ENCODE peak calls at places on chromosome 21, in nine cellular contexts. K is IMR-90, P is left ventricle myocardium inferior, I is lung, F is B cell, W is adrenal gland, Y is HFFc6, G is GM12878, X is heart right ventricle. R is an unnamed sample.

GRCh38 chr21:20875741-20876140 is 122.5 kb upstream of the NCAM2 start:
- DNase-seq in P (no peak), K (no peak), X (no peak), Y (no peak), G (no peak), I (no peak), W (no peak), F (no peak), R (no peak)

GRCh38 chr21:21163904-21164303 is 165.7 kb downstream of the NCAM2 start:
- DNase-seq in G (no peak), X (no peak), F (no peak), K (peak; percentile 82), W (peak; percentile 71), I (no peak), P (no peak), Y (peak; percentile 61), R (no peak)

GRCh38 chr21:31683029-31683428 is 23.5 kb downstream of the SOD1 start:
- DNase-seq in Y (no peak), K (no peak), P (no peak), X (no peak), W (no peak), F (no peak), I (no peak), G (no peak), R (no peak)

GRCh38 chr21:19609611-19610010 is 1206.0 kb upstream of the TMPRSS15 start:
- DNase-seq in W (no peak), K (no peak), P (no peak), G (no peak), X (no peak), I (no peak), Y (no peak), F (no peak), R (no peak)

GRCh38 chr21:39911792-39912191 is 44.6 kb downstream of the PCP4 start:
- DNase-seq in X (no peak), Y (no peak), K (no peak), F (no peak), W (no peak), P (no peak), I (no peak), G (no peak), R (no peak)

GRCh38 chr21:33651965-33652680 is 9.8 kb downstream of the ITSN1 start:
- DNase-seq in X (no peak), I (no peak), P (no peak), G (no peak), Y (no peak), K (no peak), F (no peak), W (no peak), R (no peak)

GRCh38 chr21:40466893-40467483 is 380.0 kb downstream of the DSCAM start:
- DNase-seq in W (no peak), X (no peak), F (no peak), I (no peak), K (no peak), P (no peak), G (no peak), Y (peak; percentile 23), R (no peak)

GRCh38 chr21:25836396-25836795 is 101.6 kb downstream of the GABPA start:
- DNase-seq in K (no peak), Y (no peak), I (no peak), G (no peak), F (no peak), W (no peak), P (no peak), X (no peak), R (no peak)

GRCh38 chr21:33761104-33762036 is 119.1 kb downstream of the ITSN1 start:
- DNase-seq in Y (peak; percentile 96), P (no peak), F (no peak), K (peak; percentile 99), W (no peak), G (no peak), I (no peak), X (no peak), R (no peak)

GRCh38 chr21:32726742-32727477 is 903 bp downstream of the SYNJ1 start:
- DNase-seq in Y (no peak), X (no peak), P (peak; percentile 18), G (no peak), I (peak; percentile 49), W (peak; percentile 51), F (no peak), K (peak; percentile 18), R (no peak)

GRCh38 chr21:39681845-39682244 is 63.1 kb upstream of the IGSF5 start:
- DNase-seq in G (no peak), Y (peak; percentile 62), F (no peak), X (no peak), P (no peak), I (no peak), K (peak; percentile 13), W (no peak), R (no peak)

GRCh38 chr21:39184050-39184980 is 1.1 kb upstream of the PSMG1 start:
- DNase-seq in P (no peak), Y (peak; percentile 5), G (no peak), I (no peak), F (no peak), W (no peak), K (no peak), X (no peak), R (no peak)

GRCh38 chr21:26719750-26720149 is 125.5 kb downstream of the ADAMTS1 start:
- DNase-seq in F (no peak), Y (no peak), K (no peak), W (no peak), P (no peak), I (no peak), X (peak; percentile 46), G (no peak), R (no peak)

GRCh38 chr21:20258542-20258941 is 739.7 kb upstream of the NCAM2 start:
- DNase-seq in G (no peak), W (no peak), Y (no peak), I (no peak), P (no peak), K (no peak), F (no peak), X (no peak), R (no peak)

GRCh38 chr21:31347435-31348032 is 3.5 kb upstream of the TIAM1 start:
- DNase-seq in I (no peak), X (no peak), F (no peak), W (no peak), G (no peak), P (no peak), K (peak; percentile 50), Y (no peak), R (no peak)

GRCh38 chr21:14609274-14609673 is 63.2 kb upstream of the SAMSN1 start:
- DNase-seq in K (no peak), F (no peak), X (no peak), I (no peak), W (no peak), P (no peak), G (no peak), Y (no peak), R (no peak)

GRCh38 chr21:15221799-15222386 is 157.1 kb upstream of the NRIP1 start:
- DNase-seq in P (peak; percentile 41), Y (peak; percentile 36), W (peak; percentile 80), K (peak; percentile 65), G (no peak), F (no peak), I (peak; percentile 74), X (peak; percentile 15), R (no peak)

GRCh38 chr21:21682172-21682571 is 684.0 kb downstream of the NCAM2 start:
- DNase-seq in F (no peak), K (peak; percentile 47), Y (peak; percentile 61), W (no peak), G (no peak), I (no peak), P (no peak), X (no peak), R (no peak)

GRCh38 chr21:33198346-33199135 is 31.2 kb upstream of the IFNAR2 start:
- DNase-seq in Y (no peak), I (peak; percentile 65), W (peak; percentile 63), G (no peak), P (peak; percentile 58), X (peak; percentile 38), K (peak; percentile 63), F (no peak), R (no peak)

GRCh38 chr21:40623550-40623949 is 223.4 kb downstream of the DSCAM start:
- DNase-seq in K (no peak), Y (no peak), X (no peak), G (no peak), F (no peak), I (no peak), P (no peak), W (no peak), R (no peak)

GRCh38 chr21:26732442-26733221 is 112.6 kb downstream of the ADAMTS1 start:
- DNase-seq in W (peak; percentile 62), Y (peak; percentile 57), F (no peak), G (no peak), K (peak; percentile 57), I (peak; percentile 55), P (no peak), X (peak; percentile 24), R (no peak)

GRCh38 chr21:15729346-15729673 is 472 bp upstream of the USP25 start:
- DNase-seq in K (peak; percentile 22), Y (no peak), X (no peak), W (no peak), P (no peak), G (no peak), I (no peak), F (no peak), R (no peak)

GRCh38 chr21:37210017-37210593 is 57.0 kb downstream of the VPS26C start:
- DNase-seq in I (no peak), P (no peak), K (no peak), W (no peak), G (no peak), Y (no peak), F (no peak), X (no peak), R (no peak)
- TF ChIP-seq CTCF in I (no peak), P (no peak), K (no peak), W (no peak), G (no peak), Y (no peak), F (no peak), X (no peak), R (no peak)

GRCh38 chr21:36747815-36748381 is 49.0 kb downstream of the SIM2 start:
- DNase-seq in Y (no peak), I (no peak), W (peak; percentile 34), K (peak; percentile 34), F (no peak), G (no peak), P (peak; percentile 62), X (peak; percentile 60), R (peak; percentile 75)
- TF ChIP-seq CTCF in Y (no peak), I (no peak), W (no peak), K (peak; percentile 56), F (no peak), G (peak; percentile 6), P (peak; percentile 23), X (no peak), R (no peak)

GRCh38 chr21:42150458-42151085 is 68.4 kb upstream of the ABCG1 start:
- DNase-seq in F (no peak), X (no peak), K (no peak), P (no peak), G (no peak), W (peak; percentile 6), I (no peak), Y (no peak), R (no peak)
- TF ChIP-seq CTCF in F (no peak), X (no peak), K (no peak), P (no peak), G (no peak), W (no peak), I (no peak), Y (no peak), R (no peak)

DNA sequence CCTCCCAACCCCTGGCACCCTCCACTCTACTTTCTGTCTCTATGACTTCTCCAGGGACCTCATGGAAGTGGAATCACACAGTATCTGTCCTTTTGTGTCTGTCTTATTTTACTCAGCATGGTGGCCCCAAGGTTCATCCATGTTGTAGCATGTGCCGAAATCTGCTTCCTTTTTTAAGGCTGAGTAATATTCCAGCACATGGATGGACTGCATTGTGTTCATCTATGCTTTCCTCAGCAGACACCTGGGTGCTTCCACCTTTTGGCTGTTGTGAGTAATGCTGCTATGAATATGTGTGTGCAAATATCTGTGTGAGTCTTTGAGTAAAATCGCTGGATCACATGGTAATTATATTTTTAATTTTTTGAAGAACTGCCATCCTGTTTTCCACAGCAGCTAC is 1.6 kb upstream of the PFKL start:
- DNase-seq in G (no peak), W (no peak), X (no peak), I (no peak), Y (peak; percentile 44), F (no peak), K (peak; percentile 7), P (no peak), R (no peak)
- TF ChIP-seq CTCF in G (peak; percentile 26), W (no peak), X (no peak), I (no peak), Y (no peak), F (no peak), K (peak; percentile 3), P (no peak), R (no peak)